ENCODE peak calls at places on chromosomes 2 and 18, in nine cellular contexts. A is tibial nerve, V is heart left ventricle, C is IMR-90, U is A549, R is prostate gland, E is spleen, Z is body of pancreas, M is HCT116. J is an unnamed sample. For H3K4me1, the result is how much of the 10 kb centered on the place peaks cover.

GRCh38 chr2:127951031-127951430 is 65.3 kb upstream of the AMMECR1L start:
- DNase-seq in M (no peak), E (no peak), A (no peak), V (no peak), U (no peak), Z (no peak), R (no peak), C (peak), J (no peak)

GRCh38 chr2:164780611-164781167 is 60.9 kb downstream of the COBLL1 start:
- DNase-seq in A (no peak), V (no peak), C (no peak), M (no peak), Z (no peak), U (no peak), E (no peak), R (no peak), J (no peak)

GRCh38 chr18:35495821-35496368 is 1.9 kb downstream of the INO80C start:
- DNase-seq in U (no peak), R (no peak), Z (no peak), V (no peak), C (peak), M (no peak), A (no peak), E (no peak), J (no peak)

GRCh38 chr2:96389728-96390127 is 54.2 kb downstream of the NCAPH start:
- DNase-seq in C (no peak), U (no peak), M (no peak), E (no peak), Z (no peak), R (no peak), A (no peak), V (no peak), J (no peak)

GRCh38 chr2:68556384-68556783 is 87.0 kb upstream of the PROKR1 start:
- DNase-seq in V (no peak), E (no peak), R (no peak), M (no peak), U (no peak), C (peak), Z (no peak), A (no peak), J (no peak)

GRCh38 chr2:113282747-113283533 is 4.2 kb upstream of the PAX8 start:
- DNase-seq in R (peak), C (peak), M (peak), Z (peak), U (peak), A (peak), V (no peak), E (peak), J (peak)

GRCh38 chr2:5285891-5286290 is 406.3 kb upstream of the SOX11 start:
- DNase-seq in Z (no peak), R (no peak), M (no peak), U (no peak), E (no peak), V (no peak), C (no peak), A (no peak), J (no peak)

GRCh38 chr2:74486141-74486540 is 3.3 kb downstream of the TTC31 start:
- DNase-seq in A (no peak), E (no peak), U (no peak), R (no peak), V (no peak), C (no peak), Z (no peak), M (no peak), J (no peak)

GRCh38 chr18:79965119-79965902 is 868 bp downstream of the HSBP1L1 start:
- DNase-seq in C (peak), V (no peak), M (no peak), U (peak), E (peak), R (no peak), Z (peak), A (no peak), J (no peak)

GRCh38 chr2:178258916-178259315 is 64.6 kb downstream of the OSBPL6 start:
- DNase-seq in V (no peak), A (no peak), Z (no peak), U (no peak), R (no peak), C (peak), E (no peak), M (no peak), J (no peak)

GRCh38 chr18:68103561-68103960 is 587.0 kb upstream of the DSEL start:
- DNase-seq in Z (no peak), A (no peak), U (no peak), C (no peak), R (no peak), M (no peak), E (no peak), V (no peak), J (no peak)

GRCh38 chr2:145287686-145288085 is 767.8 kb upstream of the ZEB2 start:
- DNase-seq in V (no peak), Z (no peak), A (no peak), U (no peak), M (no peak), R (no peak), C (no peak), E (no peak), J (no peak)

GRCh38 chr2:15675456-15676195 is 84.0 kb downstream of the DDX1 start:
- DNase-seq in R (no peak), A (no peak), U (peak), M (no peak), V (no peak), Z (no peak), C (no peak), E (no peak), J (no peak)

GRCh38 chr2:112777036-112777435 is 7.3 kb downstream of the IL1A start:
- DNase-seq in M (no peak), E (no peak), V (no peak), Z (no peak), A (no peak), C (no peak), U (no peak), R (no peak), J (no peak)

GRCh38 chr2:121046335-121046734 is 238.7 kb downstream of the TFCP2L1 start:
- DNase-seq in V (no peak), E (no peak), Z (no peak), M (no peak), A (no peak), C (no peak), U (no peak), R (no peak), J (no peak)

GRCh38 chr2:101518470-101519172 is 43.7 kb upstream of the RFX8 start:
- DNase-seq in R (peak), U (peak), V (no peak), Z (peak), E (no peak), M (peak), A (no peak), C (peak), J (peak)

GRCh38 chr2:219274392-219274921 is 4.7 kb upstream of the DNAJB2 start:
- DNase-seq in V (no peak), C (peak), Z (peak), M (peak), E (peak), A (no peak), R (peak), U (peak), J (no peak)

GRCh38 chr2:11071207-11071606 is 84.1 kb upstream of the SLC66A3 start:
- DNase-seq in E (no peak), C (peak), Z (no peak), U (no peak), V (no peak), R (no peak), A (no peak), M (no peak), J (no peak)

GRCh38 chr2:109193807-109194702 is 65.0 kb downstream of the SH3RF3 start:
- DNase-seq in V (no peak), U (no peak), A (no peak), R (no peak), C (no peak), E (no peak), M (no peak), Z (no peak), J (no peak)

GRCh38 chr2:70247364-70248144 is 874 bp downstream of the TIA1 start:
- DNase-seq in R (no peak), V (no peak), E (no peak), U (no peak), C (peak), M (no peak), A (no peak), Z (no peak), J (peak)

GRCh38 chr2:70250434-70250833 is 2.0 kb upstream of the TIA1 start:
- DNase-seq in Z (no peak), A (no peak), R (no peak), C (no peak), E (no peak), V (no peak), M (no peak), U (no peak), J (no peak)

GRCh38 chr2:70248810-70249438 is 496 bp upstream of the TIA1 start:
- DNase-seq in V (no peak), Z (peak), R (peak), A (peak), M (no peak), C (no peak), E (peak), U (peak), J (peak)

GRCh38 chr2:70243804-70244584 is 4.4 kb downstream of the TIA1 start:
- DNase-seq in E (no peak), Z (no peak), R (no peak), M (no peak), A (no peak), C (peak), U (no peak), V (no peak), J (peak)

DNA sequence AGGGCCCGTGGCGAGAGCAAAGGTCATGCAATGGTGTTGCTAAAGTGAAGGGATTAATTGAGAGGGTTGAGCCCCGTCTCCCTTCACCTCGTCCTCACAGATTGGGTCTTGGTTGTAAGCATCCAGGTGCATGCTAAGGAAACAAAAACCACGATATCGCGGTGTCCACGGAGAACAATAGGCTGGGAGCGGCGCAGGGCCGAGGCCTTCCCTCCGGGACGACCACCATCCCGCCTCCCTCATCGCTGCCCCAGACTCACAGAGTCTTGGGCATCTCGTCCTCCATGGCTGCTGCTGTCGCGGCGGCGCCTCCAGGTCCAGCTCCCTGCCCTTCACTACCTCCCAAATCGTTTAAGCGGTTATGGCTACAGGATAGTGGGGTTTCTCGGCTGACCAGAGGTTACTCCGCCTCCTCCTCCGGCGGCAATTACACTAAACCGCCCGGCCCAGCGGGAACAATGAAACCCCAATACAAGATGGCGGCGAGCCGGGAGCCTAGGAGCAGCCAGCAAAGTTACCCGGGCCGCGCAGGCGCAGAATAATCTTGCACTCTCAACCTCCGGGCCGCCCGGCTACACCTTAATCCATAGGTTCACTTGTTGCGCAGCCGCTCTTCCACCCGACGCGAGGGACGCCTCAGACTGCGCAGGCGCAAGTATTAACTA is at the start of gene TIA1:
- DNase-seq in E (peak), A (peak), Z (peak), M (peak), V (peak), U (peak), R (peak), C (peak), J (peak)
- TF ChIP-seq POLR2A in E (no peak), A (peak), Z (peak), M (peak), V (peak), U (peak), R (peak), C (peak), J (peak)

GRCh38 chr2:216653093-216653799 is 20.0 kb downstream of the IGFBP2 start:
- DNase-seq in U (no peak), M (no peak), A (no peak), E (peak), C (no peak), V (no peak), R (no peak), Z (no peak), J (no peak)

GRCh38 chr2:216654528-216655052 is 21.4 kb downstream of the IGFBP2 start:
- DNase-seq in C (no peak), E (peak), M (no peak), V (no peak), A (no peak), U (no peak), R (no peak), Z (no peak), J (no peak)

GRCh38 chr2:216651370-216651881 is 18.2 kb downstream of the IGFBP2 start:
- DNase-seq in U (no peak), V (no peak), R (no peak), A (no peak), Z (peak), M (no peak), C (peak), E (peak), J (no peak)

GRCh38 chr2:216652566-216652965 is 19.3 kb downstream of the IGFBP2 start:
- DNase-seq in V (no peak), A (no peak), Z (no peak), R (no peak), E (no peak), M (no peak), C (no peak), U (no peak), J (no peak)

GRCh38 chr2:216653931-216654365 is 20.7 kb downstream of the IGFBP2 start:
- DNase-seq in V (no peak), M (no peak), Z (no peak), R (no peak), C (peak), U (peak), A (no peak), E (peak), J (no peak)
- H3K4me1 ChIP-seq in V (under half), M (under half), Z (half or more), R (under half), C (under half), U (under half), A (under half), E (under half), J (under half)

DNA sequence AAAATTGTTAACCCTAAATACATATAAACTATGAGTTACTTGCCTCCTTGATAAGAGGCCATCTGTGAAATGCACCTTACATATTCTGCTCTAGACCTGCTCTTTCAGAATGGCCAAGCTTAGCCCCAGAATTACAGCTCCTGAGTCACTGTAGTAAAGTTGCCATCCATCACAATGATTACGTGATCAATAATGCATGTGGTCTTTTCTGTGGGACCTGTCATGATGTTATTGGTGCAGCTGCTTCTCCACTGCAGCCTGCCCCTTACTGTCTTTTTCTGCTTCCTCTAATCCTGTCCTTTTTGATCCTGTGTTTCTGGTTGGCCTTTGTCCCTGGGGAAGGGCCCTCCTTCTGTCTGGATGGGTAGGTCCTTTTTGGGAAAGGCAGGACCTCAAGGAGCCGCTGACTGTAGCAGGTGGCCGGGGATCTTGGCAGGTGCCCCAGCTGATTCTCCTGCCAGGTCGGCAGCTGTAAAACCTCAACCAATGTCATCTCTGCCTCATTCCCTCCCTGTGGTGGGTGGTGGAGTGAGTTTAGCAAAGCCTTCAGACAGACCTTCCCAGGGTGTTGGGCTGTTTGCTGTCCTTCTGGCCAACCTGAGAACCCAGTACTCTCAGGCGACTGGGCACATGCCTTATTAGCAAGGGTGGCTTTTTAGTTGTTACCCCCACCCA is 126.2 kb upstream of the EML6 start:
- DNase-seq in C (peak), R (no peak), M (no peak), E (no peak), Z (peak), U (no peak), A (no peak), V (peak), J (no peak)
- TF ChIP-seq POLR2A in C (no peak), R (no peak), M (no peak), E (no peak), Z (no peak), U (no peak), A (no peak), V (no peak), J (no peak)

DNA sequence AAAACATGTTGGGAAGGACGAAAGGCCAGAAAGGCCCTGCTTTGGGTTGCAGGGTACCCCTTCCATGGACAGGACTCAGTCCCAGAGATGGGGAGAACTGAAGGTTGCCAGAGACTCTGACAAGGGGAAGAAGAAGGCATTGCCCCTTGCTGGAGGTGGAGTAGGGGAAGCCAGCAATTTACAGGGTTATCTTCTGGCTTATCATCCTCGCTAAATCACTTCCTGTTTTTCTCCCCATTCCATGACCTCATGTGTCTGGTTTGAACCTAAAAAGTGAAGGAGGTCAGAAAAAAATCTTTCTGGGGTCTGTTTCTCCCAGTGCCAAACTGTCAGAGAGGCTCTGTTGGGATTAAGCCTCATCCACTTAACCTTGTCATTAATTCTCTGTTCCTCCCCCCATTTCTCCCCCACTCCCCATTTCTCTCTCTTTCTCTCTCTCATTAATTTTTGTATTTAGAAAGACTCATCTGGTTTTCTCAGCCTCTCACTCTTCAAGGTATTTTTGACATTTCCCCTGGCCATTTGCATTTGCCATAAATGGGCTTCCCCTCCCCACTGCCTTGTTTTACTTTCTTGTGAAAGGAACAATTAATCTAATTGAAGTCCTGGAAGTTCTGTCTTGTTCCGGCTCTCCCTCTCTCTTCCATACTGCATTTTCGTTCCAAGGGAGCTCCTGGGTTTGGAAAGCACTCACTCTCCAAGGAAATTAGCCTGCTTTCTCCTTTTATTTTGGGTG is 17.4 kb downstream of the NRP2 start:
- DNase-seq in V (no peak), R (no peak), Z (no peak), E (no peak), C (no peak), A (no peak), M (no peak), U (no peak), J (no peak)
- H3K4me1 ChIP-seq in V (under half), R (under half), Z (under half), E (under half), C (half or more), A (half or more), M (under half), U (half or more), J (under half)

GRCh38 chr2:72363406-72363805 is 215.7 kb upstream of the CYP26B1 start:
- DNase-seq in A (no peak), Z (no peak), C (no peak), M (no peak), E (no peak), V (no peak), R (no peak), U (no peak), J (no peak)

DNA sequence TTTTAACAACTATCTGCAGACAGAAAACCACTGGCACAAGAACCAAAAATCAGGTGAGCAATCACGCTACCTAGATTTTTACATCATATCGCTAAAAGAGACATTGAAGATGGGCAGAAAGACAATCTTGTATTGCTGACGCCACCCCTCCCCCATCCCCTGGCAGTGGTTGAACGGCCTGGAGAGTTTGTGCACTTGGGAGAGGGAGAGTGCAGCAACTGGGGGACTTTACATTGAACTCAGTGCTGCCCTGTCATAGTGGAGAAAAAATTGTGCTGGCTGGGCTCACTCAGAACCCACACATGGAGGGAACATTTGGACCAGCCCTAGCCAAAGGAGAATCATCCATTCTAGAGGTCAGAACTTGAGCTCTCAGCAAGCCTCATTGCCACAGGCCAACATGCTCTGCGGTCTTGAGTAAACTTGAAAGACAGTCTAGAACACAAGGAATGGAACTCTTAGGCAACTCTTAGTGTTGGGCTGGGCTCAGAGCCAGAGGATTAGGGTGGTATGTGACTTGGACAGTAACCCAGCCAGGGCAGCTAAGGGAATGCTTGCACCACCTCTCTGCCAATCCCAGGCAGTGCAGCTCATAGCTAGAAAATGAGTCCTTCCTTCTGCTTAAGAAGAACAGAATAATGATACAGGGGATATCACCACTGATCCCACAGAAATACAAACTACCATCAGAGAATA is 220.0 kb upstream of the CYP26B1 start:
- DNase-seq in C (peak), M (peak), E (no peak), R (peak), U (peak), A (peak), V (peak), Z (peak), J (no peak)
- TF ChIP-seq POLR2A in C (no peak), M (no peak), E (no peak), R (no peak), U (no peak), A (no peak), V (no peak), Z (no peak), J (no peak)

DNA sequence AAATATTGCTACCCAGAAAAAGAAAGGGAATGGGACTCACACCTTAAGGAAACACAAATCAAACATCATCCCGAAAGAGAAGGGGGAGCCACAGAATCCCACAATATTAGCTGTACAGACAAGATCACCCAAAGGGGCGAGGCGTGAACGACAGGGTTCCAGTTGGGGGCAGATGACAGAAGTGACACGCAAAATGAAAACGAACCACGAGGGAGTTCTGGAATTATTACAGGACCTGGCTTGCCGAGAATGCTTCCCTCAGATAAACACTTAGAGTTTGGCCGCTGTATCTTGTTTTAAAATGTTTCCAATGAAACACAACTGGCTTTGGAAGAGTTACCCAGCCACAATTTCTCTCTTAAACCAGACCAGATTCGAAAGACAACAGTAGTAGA is 60.4 kb downstream of the C2orf76 start:
- DNase-seq in A (no peak), Z (no peak), E (no peak), C (no peak), V (no peak), U (no peak), R (no peak), M (no peak), J (no peak)
- H3K4me1 ChIP-seq in A (under half), Z (under half), E (under half), C (under half), V (under half), U (under half), R (under half), M (under half), J (under half)

GRCh38 chr2:134119672-134120159 is 134.2 kb upstream of the MGAT5 start:
- DNase-seq in Z (peak), E (peak), C (peak), V (peak), A (peak), M (peak), R (peak), U (peak), J (peak)
- TF ChIP-seq POLR2A in Z (peak), E (peak), C (peak), V (peak), A (peak), M (peak), R (peak), U (peak), J (peak)